ENCODE peak calls at places on chromosome 15, in seven cellular contexts. C, F, S, G, Q, M and R are unnamed samples.

GRCh38 chr15:77118787-77119410 is 48.0 kb upstream of the TSPAN3 start:
- DNase-seq in C (peak; percentile 63), F (peak; percentile 65), S (peak; percentile 68), G (peak; percentile 80), Q (peak; percentile 55), M (peak; percentile 82), R (peak; percentile 69)

GRCh38 chr15:40409366-40409765 is 3.8 kb downstream of the IVD start:
- DNase-seq in C (peak; percentile 85), F (no peak), S (peak; percentile 33), G (no peak), Q (no peak), M (no peak), R (no peak)

GRCh38 chr15:63729115-63729884 is 104.4 kb downstream of the HERC1 start:
- DNase-seq in C (no peak), F (no peak), S (peak; percentile 25), G (no peak), Q (no peak), M (no peak), R (no peak)

GRCh38 chr15:99703603-99704443 is 29.4 kb downstream of the LYSMD4 start:
- DNase-seq in C (peak; percentile 81), F (peak; percentile 16), S (peak; percentile 77), G (peak; percentile 83), Q (no peak), M (peak; percentile 93), R (peak; percentile 81)

GRCh38 chr15:69755571-69756310 is 303.1 kb downstream of the RPLP1 start:
- DNase-seq in C (peak; percentile 91), F (no peak), S (no peak), G (no peak), Q (no peak), M (no peak), R (peak; percentile 23)

GRCh38 chr15:40155270-40155910 is 5.5 kb upstream of the BUB1B start:
- DNase-seq in C (no peak), F (peak; percentile 41), S (peak; percentile 86), G (peak; percentile 19), Q (no peak), M (no peak), R (peak; percentile 91)

GRCh38 chr15:45634442-45635190 is at the start of gene SQOR:
- DNase-seq in C (peak; percentile 92), F (peak; percentile 72), S (peak; percentile 85), G (peak; percentile 85), Q (peak; percentile 81), M (peak; percentile 79), R (peak; percentile 45)

GRCh38 chr15:92328207-92328606 is 65.5 kb upstream of the ST8SIA2 start:
- DNase-seq in C (no peak), F (no peak), S (no peak), G (no peak), Q (no peak), M (no peak), R (no peak)

GRCh38 chr15:55555089-55555488 is 33.1 kb downstream of the PYGO1 start:
- DNase-seq in C (no peak), F (no peak), S (no peak), G (no peak), Q (no peak), M (no peak), R (no peak)

GRCh38 chr15:89888214-89888804 is 5.5 kb downstream of the AP3S2 start:
- DNase-seq in C (peak; percentile 54), F (peak; percentile 37), S (peak; percentile 82), G (peak; percentile 62), Q (no peak), M (peak; percentile 84), R (peak; percentile 61)

GRCh38 chr15:80494311-80494710 is 90.1 kb downstream of the ARNT2 start:
- DNase-seq in C (no peak), F (no peak), S (peak; percentile 47), G (no peak), Q (no peak), M (peak; percentile 68), R (no peak)

GRCh38 chr15:39835550-39835949 is 52.9 kb upstream of the FSIP1 start:
- DNase-seq in C (no peak), F (peak; percentile 35), S (no peak), G (no peak), Q (no peak), M (no peak), R (peak; percentile 41)

GRCh38 chr15:32861741-32862140 is 143.9 kb downstream of the GREM1 start:
- DNase-seq in C (peak; percentile 87), F (peak; percentile 60), S (no peak), G (peak; percentile 28), Q (peak; percentile 13), M (peak; percentile 88), R (peak; percentile 50)

GRCh38 chr15:77907824-77908751 is 169.4 kb downstream of the TBC1D2B start:
- DNase-seq in C (peak; percentile 53), F (peak; percentile 45), S (peak; percentile 60), G (peak; percentile 61), Q (no peak), M (peak; percentile 76), R (peak; percentile 91)

GRCh38 chr15:101244039-101244781 is 7.6 kb downstream of the CHSY1 start:
- DNase-seq in C (no peak), F (no peak), S (no peak), G (no peak), Q (no peak), M (no peak), R (no peak)

GRCh38 chr15:90571063-90571541 is 41.4 kb downstream of the CRTC3 start:
- DNase-seq in C (no peak), F (no peak), S (peak; percentile 91), G (no peak), Q (no peak), M (peak; percentile 85), R (no peak)

GRCh38 chr15:97248376-97248775 is 712.1 kb upstream of the ARRDC4 start:
- DNase-seq in C (no peak), F (no peak), S (no peak), G (no peak), Q (no peak), M (no peak), R (no peak)

GRCh38 chr15:74958320-74958907 is 1.8 kb upstream of the RPP25 start:
- DNase-seq in C (no peak), F (peak; percentile 68), S (peak; percentile 31), G (peak; percentile 77), Q (peak; percentile 62), M (peak; percentile 79), R (peak; percentile 84)

GRCh38 chr15:73081321-73081958 is 29.2 kb downstream of the NEO1 start:
- DNase-seq in C (peak; percentile 56), F (peak; percentile 58), S (peak; percentile 61), G (peak; percentile 69), Q (peak; percentile 17), M (peak; percentile 77), R (peak; percentile 74)

GRCh38 chr15:71386448-71387236 is 271.4 kb downstream of the THSD4 start:
- DNase-seq in C (peak; percentile 40), F (peak; percentile 43), S (peak; percentile 38), G (peak; percentile 37), Q (peak; percentile 10), M (no peak), R (peak; percentile 94)

GRCh38 chr15:39786444-39787056 is 3.9 kb upstream of the FSIP1 start:
- DNase-seq in C (peak; percentile 63), F (peak; percentile 80), S (peak; percentile 83), G (peak; percentile 62), Q (peak; percentile 66), M (peak; percentile 81), R (peak; percentile 93)

GRCh38 chr15:77527831-77528231 is 104.9 kb downstream of the LINGO1 start:
- DNase-seq in C (no peak), F (no peak), S (no peak), G (no peak), Q (no peak), M (no peak), R (no peak)

DNA sequence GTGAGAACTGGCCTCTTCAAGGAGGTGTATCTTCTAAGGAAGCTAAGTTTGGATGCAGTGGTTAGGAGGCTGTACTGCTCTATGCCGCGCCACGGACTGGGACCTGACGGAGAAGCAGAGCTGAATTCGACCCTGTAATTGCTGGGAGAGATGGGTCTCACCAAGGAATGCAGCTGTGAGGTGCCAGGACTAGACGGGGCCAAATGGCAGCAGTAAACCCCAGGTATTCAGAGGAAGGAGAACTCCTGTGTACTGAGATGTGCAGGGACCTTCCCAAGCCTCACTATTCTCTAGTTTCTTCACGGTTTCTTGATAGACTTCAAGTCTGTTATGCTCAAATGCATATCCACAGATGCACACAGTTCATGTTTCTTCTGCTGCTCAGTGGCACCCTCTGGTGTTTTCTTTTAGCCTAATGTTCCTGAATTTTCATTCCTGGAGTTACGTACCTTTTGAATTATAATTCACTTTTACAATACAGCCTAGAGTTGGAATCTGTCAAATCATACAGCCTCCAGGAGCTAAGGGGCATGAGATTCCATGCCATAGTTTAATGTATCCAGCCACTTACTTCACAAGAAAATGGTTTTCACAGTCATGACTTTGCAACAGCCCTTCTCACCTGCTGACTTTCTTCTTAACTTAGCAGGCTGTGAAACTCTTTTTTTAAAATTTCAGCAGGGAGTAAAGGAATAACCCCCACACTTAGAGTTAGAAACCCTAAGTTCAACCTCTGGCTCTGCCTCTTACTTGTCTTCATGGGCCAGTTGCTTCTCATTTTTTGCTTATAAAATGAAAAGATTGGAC is 61.8 kb downstream of the GLDN start:
- DNase-seq in C (peak; percentile 14), F (peak; percentile 46), S (peak; percentile 76), G (peak; percentile 57), Q (peak; percentile 39), M (peak; percentile 70), R (peak; percentile 48)
- TF ChIP-seq EZH2phosphoT487 in C (no peak), F (no peak), S (no peak), G (no peak), Q (no peak), M (no peak), R (no peak)

GRCh38 chr15:68584704-68585573 is 6.1 kb downstream of the CORO2B start:
- DNase-seq in C (no peak), F (no peak), S (no peak), G (no peak), Q (no peak), M (no peak), R (no peak)
- TF ChIP-seq EZH2phosphoT487 in C (no peak), F (no peak), S (no peak), G (no peak), Q (no peak), M (no peak), R (no peak)

DNA sequence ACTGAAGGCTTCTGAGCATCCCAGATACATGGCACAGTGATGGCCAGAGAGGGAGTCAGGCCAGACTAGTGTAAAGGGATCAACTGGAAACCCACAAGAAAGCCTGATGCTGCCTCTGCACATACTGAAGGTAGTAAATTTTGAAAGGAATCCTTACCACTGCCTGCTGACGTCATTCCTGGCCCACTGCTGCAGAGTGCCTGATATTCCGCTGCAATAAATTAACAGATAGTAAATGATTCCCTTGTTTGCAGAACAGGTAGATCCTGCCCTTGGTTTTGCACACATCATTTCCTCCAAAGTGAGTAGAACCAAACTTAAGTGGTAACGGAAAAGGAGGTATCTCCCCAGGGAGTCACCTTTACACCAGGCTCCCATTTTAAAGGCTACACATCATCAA is 146.7 kb downstream of the FBN1 start:
- DNase-seq in C (no peak), F (no peak), S (no peak), G (no peak), Q (no peak), M (no peak), R (no peak)
- TF ChIP-seq EZH2phosphoT487 in C (no peak), F (no peak), S (no peak), G (no peak), Q (no peak), M (no peak), R (no peak)

DNA sequence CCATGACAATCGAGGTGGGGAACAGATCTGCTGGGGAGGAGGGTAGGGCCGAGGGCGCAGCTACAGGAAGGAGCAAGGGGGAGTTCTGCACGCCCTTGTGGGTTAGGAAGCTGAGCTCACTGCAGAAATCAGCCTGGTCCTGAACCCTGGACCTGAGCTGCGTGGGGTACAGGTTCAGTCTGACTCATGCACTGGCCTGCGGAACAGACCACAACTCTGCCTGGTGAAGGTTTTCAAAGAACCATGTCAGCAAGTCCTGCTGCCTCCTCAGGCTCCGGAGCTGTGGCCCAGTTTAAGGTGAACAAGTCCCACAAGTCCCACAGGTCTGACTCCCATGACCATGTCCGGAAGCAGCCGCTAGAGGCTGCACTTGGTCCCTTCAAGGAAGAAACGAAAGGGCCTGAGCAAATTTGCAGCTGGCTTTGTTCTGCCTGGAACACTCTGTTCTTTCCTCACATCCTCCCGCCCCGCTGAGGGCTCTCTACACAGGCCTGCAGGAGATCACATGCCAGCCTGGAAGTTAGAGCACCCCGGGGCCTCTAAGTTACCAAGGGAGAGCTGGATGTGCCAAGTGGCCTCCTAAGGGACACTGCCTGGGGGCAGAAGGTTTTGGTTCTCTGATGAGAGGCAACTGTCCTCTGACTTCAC is 49.3 kb upstream of the AKAP13 start:
- DNase-seq in C (peak; percentile 96), F (peak; percentile 88), S (peak; percentile 94), G (peak; percentile 93), Q (peak; percentile 52), M (peak; percentile 95), R (peak; percentile 93)
- TF ChIP-seq EZH2phosphoT487 in C (no peak), F (no peak), S (no peak), G (no peak), Q (no peak), M (no peak), R (no peak)